ENCODE peak calls at places on chromosomes 6 and 20, in nine cellular contexts. One of them, this sample, is unnamed.

GRCh38 chr20:17682889-17683198 is 802 bp upstream of the RRBP1 start:
- DNase-seq in heart right ventricle: no peak
- DNase-seq in nephron progenitor cell: no peak
- DNase-seq in mucosa of descending colon: no peak
- DNase-seq in AG08396: no peak
- DNase-seq in psoas muscle: no peak
- DNase-seq in stimulated activated CD4-positive, alpha-beta T cell treated with anti-CD3 and anti-CD28 coated beads, Interleukin-4, amount 100 ng/mL, for 1 hour: no peak
- DNase-seq in NB4: no peak
- DNase-seq in GM20000: no peak
- DNase-seq in this sample: no peak

GRCh38 chr6:26269406-26270120 is 95.4 kb upstream of the BTN3A2 start:
- DNase-seq in GM20000: no peak
- DNase-seq in AG08396: no peak
- DNase-seq in nephron progenitor cell: no peak
- DNase-seq in psoas muscle: no peak
- DNase-seq in mucosa of descending colon: no peak
- DNase-seq in stimulated activated CD4-positive, alpha-beta T cell treated with anti-CD3 and anti-CD28 coated beads, Interleukin-4, amount 100 ng/mL, for 1 hour: no peak
- DNase-seq in heart right ventricle: no peak
- DNase-seq in NB4: no peak
- DNase-seq in this sample: no peak

GRCh38 chr6:122033564-122034181 is 365.8 kb upstream of the HSF2 start:
- DNase-seq in GM20000: peak
- DNase-seq in nephron progenitor cell: peak
- DNase-seq in heart right ventricle: no peak
- DNase-seq in stimulated activated CD4-positive, alpha-beta T cell treated with anti-CD3 and anti-CD28 coated beads, Interleukin-4, amount 100 ng/mL, for 1 hour: no peak
- DNase-seq in NB4: peak
- DNase-seq in mucosa of descending colon: no peak
- DNase-seq in AG08396: peak
- DNase-seq in psoas muscle: no peak
- DNase-seq in this sample: no peak

GRCh38 chr6:16511723-16512584 is 249.3 kb downstream of the ATXN1 start:
- DNase-seq in nephron progenitor cell: no peak
- DNase-seq in NB4: no peak
- DNase-seq in stimulated activated CD4-positive, alpha-beta T cell treated with anti-CD3 and anti-CD28 coated beads, Interleukin-4, amount 100 ng/mL, for 1 hour: peak
- DNase-seq in GM20000: no peak
- DNase-seq in heart right ventricle: no peak
- DNase-seq in AG08396: no peak
- DNase-seq in mucosa of descending colon: no peak
- DNase-seq in psoas muscle: no peak
- DNase-seq in this sample: no peak

GRCh38 chr20:22511943-22512910 is 72.1 kb downstream of the FOXA2 start:
- DNase-seq in NB4: no peak
- DNase-seq in AG08396: no peak
- DNase-seq in psoas muscle: no peak
- DNase-seq in GM20000: no peak
- DNase-seq in nephron progenitor cell: no peak
- DNase-seq in stimulated activated CD4-positive, alpha-beta T cell treated with anti-CD3 and anti-CD28 coated beads, Interleukin-4, amount 100 ng/mL, for 1 hour: no peak
- DNase-seq in heart right ventricle: no peak
- DNase-seq in mucosa of descending colon: peak
- DNase-seq in this sample: no peak

GRCh38 chr20:32966881-32967781 is 37.1 kb downstream of the SUN5 start:
- DNase-seq in NB4: peak
- DNase-seq in psoas muscle: no peak
- DNase-seq in heart right ventricle: no peak
- DNase-seq in AG08396: peak
- DNase-seq in mucosa of descending colon: no peak
- DNase-seq in stimulated activated CD4-positive, alpha-beta T cell treated with anti-CD3 and anti-CD28 coated beads, Interleukin-4, amount 100 ng/mL, for 1 hour: peak
- DNase-seq in GM20000: no peak
- DNase-seq in nephron progenitor cell: no peak
- DNase-seq in this sample: no peak

GRCh38 chr6:55980627-55981211 is 105.3 kb upstream of the BMP5 start:
- DNase-seq in NB4: peak
- DNase-seq in psoas muscle: no peak
- DNase-seq in nephron progenitor cell: peak
- DNase-seq in AG08396: peak
- DNase-seq in heart right ventricle: peak
- DNase-seq in mucosa of descending colon: no peak
- DNase-seq in stimulated activated CD4-positive, alpha-beta T cell treated with anti-CD3 and anti-CD28 coated beads, Interleukin-4, amount 100 ng/mL, for 1 hour: no peak
- DNase-seq in GM20000: peak
- DNase-seq in this sample: no peak

GRCh38 chr20:62365814-62366369 is 1.2 kb downstream of the LAMA5 start:
- DNase-seq in psoas muscle: peak
- DNase-seq in nephron progenitor cell: peak
- DNase-seq in heart right ventricle: no peak
- DNase-seq in NB4: no peak
- DNase-seq in stimulated activated CD4-positive, alpha-beta T cell treated with anti-CD3 and anti-CD28 coated beads, Interleukin-4, amount 100 ng/mL, for 1 hour: no peak
- DNase-seq in AG08396: peak
- DNase-seq in GM20000: no peak
- DNase-seq in mucosa of descending colon: peak
- DNase-seq in this sample: no peak

GRCh38 chr6:160912411-160912810 is 79.2 kb upstream of the MAP3K4 start:
- DNase-seq in GM20000: no peak
- DNase-seq in psoas muscle: no peak
- DNase-seq in nephron progenitor cell: no peak
- DNase-seq in AG08396: no peak
- DNase-seq in heart right ventricle: no peak
- DNase-seq in stimulated activated CD4-positive, alpha-beta T cell treated with anti-CD3 and anti-CD28 coated beads, Interleukin-4, amount 100 ng/mL, for 1 hour: no peak
- DNase-seq in NB4: no peak
- DNase-seq in mucosa of descending colon: no peak
- DNase-seq in this sample: no peak

GRCh38 chr6:134472046-134472445 is 154.1 kb upstream of the SGK1 start:
- DNase-seq in psoas muscle: no peak
- DNase-seq in NB4: no peak
- DNase-seq in mucosa of descending colon: no peak
- DNase-seq in GM20000: no peak
- DNase-seq in nephron progenitor cell: no peak
- DNase-seq in heart right ventricle: no peak
- DNase-seq in stimulated activated CD4-positive, alpha-beta T cell treated with anti-CD3 and anti-CD28 coated beads, Interleukin-4, amount 100 ng/mL, for 1 hour: no peak
- DNase-seq in AG08396: no peak
- DNase-seq in this sample: no peak

GRCh38 chr6:7617954-7618764 is 28.2 kb downstream of the SNRNP48 start:
- DNase-seq in AG08396: peak
- DNase-seq in NB4: peak
- DNase-seq in heart right ventricle: peak
- DNase-seq in GM20000: no peak
- DNase-seq in stimulated activated CD4-positive, alpha-beta T cell treated with anti-CD3 and anti-CD28 coated beads, Interleukin-4, amount 100 ng/mL, for 1 hour: no peak
- DNase-seq in mucosa of descending colon: no peak
- DNase-seq in psoas muscle: peak
- DNase-seq in nephron progenitor cell: no peak
- DNase-seq in this sample: no peak

GRCh38 chr6:125170376-125170775 is 16.8 kb downstream of the TPD52L1 start:
- DNase-seq in NB4: no peak
- DNase-seq in stimulated activated CD4-positive, alpha-beta T cell treated with anti-CD3 and anti-CD28 coated beads, Interleukin-4, amount 100 ng/mL, for 1 hour: no peak
- DNase-seq in GM20000: no peak
- DNase-seq in nephron progenitor cell: no peak
- DNase-seq in mucosa of descending colon: no peak
- DNase-seq in AG08396: no peak
- DNase-seq in psoas muscle: no peak
- DNase-seq in heart right ventricle: no peak
- DNase-seq in this sample: no peak

GRCh38 chr6:31826793-31827285 is 699 bp upstream of the HSPA1B start:
- DNase-seq in GM20000: no peak
- DNase-seq in psoas muscle: peak
- DNase-seq in NB4: peak
- DNase-seq in mucosa of descending colon: peak
- DNase-seq in nephron progenitor cell: peak
- DNase-seq in AG08396: peak
- DNase-seq in heart right ventricle: peak
- DNase-seq in stimulated activated CD4-positive, alpha-beta T cell treated with anti-CD3 and anti-CD28 coated beads, Interleukin-4, amount 100 ng/mL, for 1 hour: no peak
- DNase-seq in this sample: peak

GRCh38 chr6:157218371-157219198 is 104.7 kb downstream of the TMEM242 start:
- DNase-seq in GM20000: no peak
- DNase-seq in nephron progenitor cell: no peak
- DNase-seq in psoas muscle: no peak
- DNase-seq in NB4: no peak
- DNase-seq in stimulated activated CD4-positive, alpha-beta T cell treated with anti-CD3 and anti-CD28 coated beads, Interleukin-4, amount 100 ng/mL, for 1 hour: no peak
- DNase-seq in AG08396: no peak
- DNase-seq in heart right ventricle: no peak
- DNase-seq in mucosa of descending colon: peak
- DNase-seq in this sample: no peak

GRCh38 chr20:63680427-63680826 is 16.0 kb upstream of the TNFRSF6B start:
- DNase-seq in GM20000: no peak
- DNase-seq in heart right ventricle: no peak
- DNase-seq in stimulated activated CD4-positive, alpha-beta T cell treated with anti-CD3 and anti-CD28 coated beads, Interleukin-4, amount 100 ng/mL, for 1 hour: no peak
- DNase-seq in mucosa of descending colon: peak
- DNase-seq in psoas muscle: no peak
- DNase-seq in NB4: no peak
- DNase-seq in nephron progenitor cell: no peak
- DNase-seq in AG08396: no peak
- DNase-seq in this sample: no peak

GRCh38 chr20:11301699-11302098 is 616.0 kb upstream of the BTBD3 start:
- DNase-seq in nephron progenitor cell: no peak
- DNase-seq in GM20000: no peak
- DNase-seq in AG08396: no peak
- DNase-seq in mucosa of descending colon: no peak
- DNase-seq in psoas muscle: no peak
- DNase-seq in NB4: no peak
- DNase-seq in heart right ventricle: no peak
- DNase-seq in stimulated activated CD4-positive, alpha-beta T cell treated with anti-CD3 and anti-CD28 coated beads, Interleukin-4, amount 100 ng/mL, for 1 hour: no peak
- DNase-seq in this sample: no peak